ENCODE peak calls at places on chromosome 17, in five cellular contexts. T is cardiac muscle cell, Q is NCI-H1092, G is Right ventricle myocardium superior, Z is globus pallidus. E is an unnamed sample.

GRCh38 chr17:77420804-77421634 is 280.2 kb downstream of the SEC14L1 start:
- DNase-seq in T (peak; percentile 49), Q (peak; percentile 92), G (no peak), Z (no peak), E (peak; percentile 43)

GRCh38 chr17:1511756-1512321 is 4.6 kb downstream of the INPP5K start:
- DNase-seq in T (no peak), Q (no peak), G (peak; percentile 41), Z (no peak), E (no peak)

GRCh38 chr17:73349138-73349537 is 37.3 kb upstream of the CDC42EP4 start:
- DNase-seq in T (no peak), Q (no peak), G (peak; percentile 39), Z (peak; percentile 90), E (peak; percentile 59)

GRCh38 chr17:44235583-44235936 is 16.1 kb upstream of the UBTF start:
- DNase-seq in T (no peak), Q (no peak), G (no peak), Z (no peak), E (no peak)

GRCh38 chr17:48589831-48590602 is at the start of gene HOXB3:
- DNase-seq in T (no peak), Q (no peak), G (no peak), Z (no peak), E (no peak)

GRCh38 chr17:49703557-49704277 is 4.0 kb downstream of the SLC35B1 start:
- DNase-seq in T (peak; percentile 48), Q (no peak), G (no peak), Z (no peak), E (no peak)

GRCh38 chr17:74767111-74767516 is 9.0 kb downstream of the NAT9 start:
- DNase-seq in T (no peak), Q (no peak), G (no peak), Z (peak; percentile 98), E (no peak)

GRCh38 chr17:66432996-66433556 is 130.7 kb downstream of the PRKCA start:
- DNase-seq in T (no peak), Q (no peak), G (no peak), Z (no peak), E (no peak)

GRCh38 chr17:58276423-58276822 is 4.3 kb downstream of the MPO start:
- DNase-seq in T (no peak), Q (no peak), G (no peak), Z (no peak), E (no peak)

GRCh38 chr17:17413821-17414220 is 63.0 kb upstream of the MED9 start:
- DNase-seq in T (no peak), Q (no peak), G (no peak), Z (no peak), E (no peak)

GRCh38 chr17:80545499-80545826 is 825 bp downstream of the RPTOR start:
- DNase-seq in T (no peak), Q (no peak), G (no peak), Z (no peak), E (no peak)

GRCh38 chr17:49515196-49515770 is 20.2 kb downstream of the NGFR start:
- DNase-seq in T (peak; percentile 87), Q (no peak), G (peak; percentile 95), Z (peak; percentile 82), E (peak; percentile 95)

GRCh38 chr17:35257080-35257701 is 14.3 kb downstream of the SLFN5 start:
- DNase-seq in T (no peak), Q (peak; percentile 12), G (no peak), Z (no peak), E (no peak)

GRCh38 chr17:41962768-41963434 is 3.7 kb upstream of the CNP start:
- DNase-seq in T (peak; percentile 84), Q (peak; percentile 48), G (peak; percentile 87), Z (peak; percentile 84), E (peak; percentile 86)

GRCh38 chr17:78787444-78787843 is 5.4 kb upstream of the CYTH1 start:
- DNase-seq in T (no peak), Q (no peak), G (no peak), Z (no peak), E (no peak)

GRCh38 chr17:27457405-27457730 is 1.1 kb downstream of the KSR1 start:
- DNase-seq in T (no peak), Q (no peak), G (no peak), Z (peak; percentile 26), E (no peak)

GRCh38 chr17:987931-988330 is 8.4 kb upstream of the NXN start:
- DNase-seq in T (no peak), Q (no peak), G (peak; percentile 22), Z (no peak), E (no peak)

GRCh38 chr17:80498242-80498919 is 22.0 kb upstream of the NPTX1 start:
- DNase-seq in T (no peak), Q (no peak), G (peak; percentile 64), Z (no peak), E (no peak)

GRCh38 chr17:3890082-3890892 is 2.6 kb downstream of the CAMKK1 start:
- DNase-seq in T (no peak), Q (peak; percentile 84), G (peak; percentile 75), Z (no peak), E (no peak)

GRCh38 chr17:78797691-78798585 is 15.9 kb upstream of the CYTH1 start:
- DNase-seq in T (no peak), Q (no peak), G (no peak), Z (no peak), E (no peak)

GRCh38 chr17:80389011-80389995 is 25.7 kb upstream of the ENDOV start:
- DNase-seq in T (no peak), Q (no peak), G (no peak), Z (no peak), E (no peak)

GRCh38 chr17:35780876-35781409 is 14.5 kb downstream of the MMP28 start:
- DNase-seq in T (no peak), Q (no peak), G (no peak), Z (no peak), E (no peak)

GRCh38 chr17:80949451-80950421 is 41.9 kb upstream of the CHMP6 start:
- DNase-seq in T (no peak), Q (no peak), G (peak; percentile 40), Z (no peak), E (peak; percentile 50)

GRCh38 chr17:48310748-48311213 is 119.2 kb downstream of the SKAP1 start:
- DNase-seq in T (peak; percentile 38), Q (peak; percentile 91), G (no peak), Z (no peak), E (no peak)

GRCh38 chr17:46013502-46014165 is 14.6 kb downstream of the STH start:
- DNase-seq in T (no peak), Q (peak; percentile 34), G (no peak), Z (peak; percentile 80), E (no peak)

GRCh38 chr17:32519769-32520701 is 33.2 kb downstream of the CDK5R1 start:
- DNase-seq in T (no peak), Q (no peak), G (no peak), Z (no peak), E (no peak)

GRCh38 chr17:40298726-40299125 is 10.3 kb upstream of the RARA start:
- DNase-seq in T (no peak), Q (no peak), G (no peak), Z (no peak), E (no peak)

GRCh38 chr17:4808378-4808767 is 1.4 kb downstream of the PLD2 start:
- DNase-seq in T (no peak), Q (no peak), G (peak; percentile 83), Z (peak; percentile 64), E (peak; percentile 72)

GRCh38 chr17:81966343-81967243 is 5.6 kb upstream of the NOTUM start:
- DNase-seq in T (peak; percentile 41), Q (no peak), G (peak; percentile 80), Z (peak; percentile 48), E (peak; percentile 84)

GRCh38 chr17:47119746-47120520 is 69.2 kb downstream of the CDC27 start:
- DNase-seq in T (no peak), Q (no peak), G (no peak), Z (no peak), E (no peak)

GRCh38 chr17:42670199-42670924 is 6.4 kb downstream of the PLEKHH3 start:
- DNase-seq in T (no peak), Q (no peak), G (no peak), Z (no peak), E (no peak)

GRCh38 chr17:37490638-37491614 is 1.2 kb downstream of the DUSP14 start:
- DNase-seq in T (peak; percentile 76), Q (no peak), G (no peak), Z (peak; percentile 12), E (no peak)

GRCh38 chr17:1147664-1148063 is 32.1 kb downstream of the ABR start:
- DNase-seq in T (peak; percentile 82), Q (peak; percentile 59), G (no peak), Z (no peak), E (no peak)

GRCh38 chr17:78441271-78441986 is 63.0 kb downstream of the PGS1 start:
- DNase-seq in T (no peak), Q (no peak), G (no peak), Z (no peak), E (peak; percentile 17)

GRCh38 chr17:56982312-56982711 is 4.4 kb downstream of the SCPEP1 start:
- DNase-seq in T (no peak), Q (no peak), G (no peak), Z (no peak), E (no peak)

GRCh38 chr17:68790481-68790880 is 164.7 kb downstream of the ABCA8 start:
- DNase-seq in T (no peak), Q (no peak), G (no peak), Z (no peak), E (no peak)

GRCh38 chr17:64387545-64388171 is 3.0 kb downstream of the PECAM1 start:
- DNase-seq in T (no peak), Q (no peak), G (peak; percentile 45), Z (no peak), E (no peak)

GRCh38 chr17:64507418-64507766 is 615 bp downstream of the CEP95 start:
- DNase-seq in T (peak; percentile 72), Q (peak; percentile 64), G (no peak), Z (peak; percentile 72), E (no peak)

GRCh38 chr17:320809-321385 is 31.7 kb downstream of the RPH3AL start:
- DNase-seq in T (peak; percentile 94), Q (no peak), G (no peak), Z (no peak), E (peak; percentile 45)

E was measured in Right ventricle myocardium inferior.